ENCODE peak calls at places on chromosomes 11 and 22, in nine cellular contexts. J, D, E, L, A, F, N, I and X are unnamed samples.

GRCh38 chr11:115321602-115322289 is 182.5 kb downstream of the CADM1 start:
- DNase-seq in F (no peak), E (no peak), N (no peak), J (no peak), A (no peak), D (peak), L (no peak), I (no peak), X (no peak)

GRCh38 chr11:75826463-75827220 is 11.6 kb downstream of the UVRAG start:
- DNase-seq in F (no peak), N (peak), D (no peak), J (no peak), I (no peak), A (no peak), L (no peak), E (no peak), X (peak)

GRCh38 chr11:82547163-82547560 is 186.5 kb downstream of the FAM181B start:
- DNase-seq in N (no peak), L (no peak), D (peak), J (no peak), E (no peak), I (no peak), A (no peak), F (no peak), X (no peak)

GRCh38 chr11:101555366-101555765 is 28.4 kb downstream of the TRPC6 start:
- DNase-seq in N (no peak), E (no peak), L (no peak), J (no peak), D (no peak), F (no peak), I (no peak), A (no peak), X (no peak)

GRCh38 chr22:33757443-33758124 is 162.7 kb downstream of the LARGE1 start:
- DNase-seq in I (peak), A (no peak), N (no peak), J (no peak), L (no peak), F (no peak), D (no peak), E (no peak), X (no peak)

GRCh38 chr11:19679952-19680823 is 32.4 kb upstream of the NAV2 start:
- DNase-seq in E (no peak), D (peak), A (peak), F (no peak), I (peak), L (no peak), J (no peak), N (peak), X (peak)

GRCh38 chr22:23218867-23219251 is 38.5 kb downstream of the BCR start:
- DNase-seq in N (no peak), D (peak), I (peak), L (no peak), F (no peak), A (no peak), J (no peak), E (no peak), X (no peak)

GRCh38 chr22:25482868-25483639 is 81.4 kb upstream of the GRK3 start:
- DNase-seq in N (no peak), L (no peak), I (no peak), A (no peak), D (no peak), F (no peak), J (no peak), E (no peak), X (no peak)

GRCh38 chr11:104897891-104898684 is at the start of gene CASP12:
- DNase-seq in I (no peak), D (no peak), E (no peak), L (no peak), J (no peak), F (no peak), A (no peak), N (no peak), X (no peak)

GRCh38 chr22:44204937-44205712 is 24.4 kb downstream of the PARVG start:
- DNase-seq in A (no peak), N (no peak), J (no peak), L (no peak), D (no peak), I (no peak), F (no peak), E (no peak), X (peak)

GRCh38 chr11:12692238-12693074 is 18.2 kb downstream of the TEAD1 start:
- DNase-seq in I (peak), E (no peak), J (no peak), D (peak), L (no peak), A (peak), F (no peak), N (peak), X (no peak)

GRCh38 chr22:50677493-50678217 is 5.0 kb downstream of the SHANK3 start:
- DNase-seq in A (no peak), D (no peak), J (no peak), N (no peak), I (no peak), E (no peak), L (no peak), F (no peak), X (peak)

GRCh38 chr22:44399906-44400762 is 87.4 kb upstream of the SHISAL1 start:
- DNase-seq in J (no peak), D (no peak), A (no peak), N (no peak), L (no peak), F (no peak), E (no peak), I (no peak), X (peak)

GRCh38 chr11:20337526-20338154 is 25.9 kb upstream of the HTATIP2 start:
- DNase-seq in I (peak), N (peak), L (no peak), A (no peak), F (no peak), E (peak), J (no peak), D (no peak), X (peak)

GRCh38 chr22:17436981-17437410 is 67.7 kb downstream of the CECR2 start:
- DNase-seq in E (no peak), A (no peak), I (no peak), F (no peak), D (no peak), J (no peak), N (no peak), L (no peak), X (no peak)

GRCh38 chr11:72988796-72989195 is 153.3 kb downstream of the FCHSD2 start:
- DNase-seq in N (no peak), E (no peak), A (no peak), F (no peak), D (no peak), J (no peak), I (no peak), L (no peak), X (no peak)

GRCh38 chr11:129277216-129277838 is 85.2 kb upstream of the ARHGAP32 start:
- DNase-seq in N (no peak), I (no peak), E (no peak), L (no peak), F (no peak), D (no peak), A (no peak), J (no peak), X (peak)

GRCh38 chr11:37817727-37818270 is 1219.8 kb upstream of the RAG2 start:
- DNase-seq in I (no peak), D (no peak), L (no peak), E (no peak), N (no peak), F (no peak), A (no peak), J (no peak), X (no peak)

GRCh38 chr11:93740031-93740801 is 1.1 kb downstream of the TAF1D start:
- DNase-seq in A (no peak), J (no peak), N (peak), L (no peak), E (peak), D (no peak), F (no peak), I (no peak), X (peak)

GRCh38 chr11:104968856-104969776 is 742 bp upstream of the CASP4 start:
- DNase-seq in A (no peak), E (no peak), D (no peak), N (peak), I (no peak), F (no peak), J (no peak), L (no peak), X (peak)

GRCh38 chr11:83051760-83052671 is 19.7 kb downstream of the RAB30 start:
- DNase-seq in A (peak), I (no peak), E (no peak), F (no peak), L (no peak), D (no peak), J (no peak), N (peak), X (peak)

GRCh38 chr11:19597876-19598275 is 114.8 kb upstream of the NAV2 start:
- DNase-seq in I (no peak), L (no peak), A (no peak), D (no peak), J (no peak), N (no peak), F (no peak), E (no peak), X (no peak)

GRCh38 chr11:2721163-2721935 is 21.6 kb upstream of the KCNQ1OT1 start:
- DNase-seq in E (no peak), F (no peak), L (no peak), N (no peak), J (no peak), D (no peak), I (no peak), A (no peak), X (no peak)

GRCh38 chr11:26847459-26847858 is 125.6 kb upstream of the SLC5A12 start:
- DNase-seq in D (no peak), A (no peak), I (no peak), F (no peak), N (no peak), E (no peak), L (no peak), J (no peak), X (peak)

GRCh38 chr11:5198285-5198684 is 2.2 kb downstream of the OR51V1 start:
- DNase-seq in E (no peak), I (no peak), A (no peak), L (no peak), D (no peak), F (no peak), N (no peak), J (no peak), X (no peak)

GRCh38 chr22:40310081-40310770 is 36.1 kb upstream of the ADSL start:
- DNase-seq in L (no peak), D (no peak), E (no peak), J (no peak), A (peak), I (no peak), F (no peak), N (peak), X (peak)

GRCh38 chr11:7444582-7444981 is 40.7 kb upstream of the OLFML1 start:
- DNase-seq in A (no peak), E (no peak), N (no peak), D (no peak), F (no peak), J (no peak), L (no peak), I (no peak), X (no peak)

GRCh38 chr11:73040046-73040445 is 102.1 kb downstream of the FCHSD2 start:
- DNase-seq in E (no peak), D (no peak), F (no peak), L (no peak), A (no peak), I (no peak), J (no peak), N (no peak), X (no peak)

GRCh38 chr11:100889758-100890157 is 202.7 kb downstream of the ARHGAP42 start:
- DNase-seq in L (no peak), D (no peak), N (no peak), E (no peak), I (no peak), A (no peak), F (no peak), J (no peak), X (no peak)

GRCh38 chr22:37231406-37232139 is 12.5 kb downstream of the RAC2 start:
- DNase-seq in J (peak), D (no peak), F (no peak), N (no peak), E (peak), I (no peak), A (no peak), L (peak), X (peak)

GRCh38 chr22:24514241-24515024 is 19.3 kb downstream of the UPB1 start:
- DNase-seq in I (no peak), D (no peak), E (no peak), J (no peak), F (no peak), A (no peak), L (no peak), N (no peak), X (peak)

GRCh38 chr22:38828616-38829205 is 15.1 kb downstream of the NPTXR start:
- DNase-seq in N (no peak), L (no peak), J (no peak), D (no peak), E (no peak), A (no peak), F (no peak), I (no peak), X (peak)

GRCh38 chr11:80107415-80107814 is 666.6 kb upstream of the TENM4 start:
- DNase-seq in I (no peak), F (no peak), A (no peak), N (peak), D (no peak), J (no peak), E (no peak), L (no peak), X (no peak)

GRCh38 chr22:46663001-46663400 is 42.8 kb downstream of the GRAMD4 start:
- DNase-seq in N (no peak), I (no peak), F (no peak), J (no peak), L (no peak), E (no peak), A (no peak), D (no peak), X (no peak)

GRCh38 chr11:62996271-62996670 is 11.5 kb upstream of the SLC22A6 start:
- DNase-seq in N (no peak), E (no peak), I (no peak), L (no peak), J (no peak), D (no peak), A (no peak), F (no peak), X (no peak)

GRCh38 chr11:9206496-9206895 is 58.7 kb downstream of the DENND5A start:
- DNase-seq in A (no peak), D (no peak), N (peak), I (no peak), E (no peak), F (no peak), J (no peak), L (no peak), X (peak)

GRCh38 chr11:116930177-116930576 is 92.8 kb upstream of the APOA1 start:
- DNase-seq in N (no peak), A (no peak), F (no peak), D (no peak), L (peak), E (peak), I (no peak), J (no peak), X (peak)

GRCh38 chr11:116311141-116311540 is 461.6 kb downstream of the BUD13 start:
- DNase-seq in D (no peak), I (no peak), L (no peak), N (no peak), A (no peak), J (no peak), E (no peak), F (no peak), X (no peak)